ENCODE peak calls at places on chromosomes 1 and 21, in four cellular contexts. B is naive thymus-derived CD8-positive, alpha-beta T cell; K is mammary epithelial cell; O is D341Med. P is an unnamed sample.

GRCh38 chr1:55313903-55314302 is 98.7 kb upstream of the USP24 start:
- DNase-seq in B (no peak), K (no peak), O (peak; percentile 39), P (no peak)

GRCh38 chr1:160664573-160665051 is 17.8 kb upstream of the SLAMF1 start:
- DNase-seq in B (no peak), K (no peak), O (no peak), P (peak; percentile 38)

GRCh38 chr1:36034692-36035091 is 49.2 kb upstream of the TEKT2 start:
- DNase-seq in B (no peak), K (peak; percentile 92), O (no peak), P (no peak)

GRCh38 chr1:22450421-22451021 is 1.1 kb upstream of the ZBTB40 start:
- DNase-seq in B (no peak), K (no peak), O (no peak), P (no peak)

GRCh38 chr1:52423771-52424170 is 19.4 kb downstream of the PRPF38A start:
- DNase-seq in B (peak; percentile 58), K (no peak), O (no peak), P (no peak)

GRCh38 chr21:38956006-38956405 is 150.3 kb downstream of the ETS2 start:
- DNase-seq in B (no peak), K (no peak), O (no peak), P (no peak)

GRCh38 chr1:8495928-8496401 is 178.1 kb downstream of the SLC45A1 start:
- DNase-seq in B (no peak), K (no peak), O (no peak), P (peak; percentile 10)

GRCh38 chr21:38716942-38717341 is 88.8 kb upstream of the ETS2 start:
- DNase-seq in B (no peak), K (peak; percentile 17), O (no peak), P (no peak)

GRCh38 chr1:65009724-65010420 is 43.5 kb upstream of the JAK1 start:
- DNase-seq in B (no peak), K (no peak), O (no peak), P (no peak)

GRCh38 chr1:58720680-58721079 is 20.8 kb upstream of the MYSM1 start:
- DNase-seq in B (no peak), K (peak; percentile 64), O (no peak), P (no peak)

GRCh38 chr21:15625363-15625762 is 104.4 kb upstream of the USP25 start:
- DNase-seq in B (no peak), K (peak; percentile 44), O (no peak), P (no peak)

GRCh38 chr1:16075337-16076002 is 2.0 kb upstream of the FAM131C start:
- DNase-seq in B (no peak), K (no peak), O (no peak), P (no peak)

GRCh38 chr1:147473735-147474049 is 67.6 kb upstream of the BCL9 start:
- DNase-seq in B (no peak), K (no peak), O (no peak), P (no peak)

GRCh38 chr1:202710070-202711025 is at the start of gene SYT2:
- DNase-seq in B (no peak), K (no peak), O (peak; percentile 87), P (no peak)

GRCh38 chr1:41855713-41856112 is 63.0 kb downstream of the HIVEP3 start:
- DNase-seq in B (no peak), K (peak; percentile 40), O (no peak), P (no peak)

GRCh38 chr21:42633858-42634257 is 19.6 kb upstream of the PDE9A start:
- DNase-seq in B (no peak), K (no peak), O (no peak), P (no peak)

GRCh38 chr21:34771512-34772028 is 102.8 kb downstream of the CLIC6 start:
- DNase-seq in B (no peak), K (peak; percentile 86), O (no peak), P (no peak)

GRCh38 chr1:71081697-71082080 is 854 bp upstream of the ZRANB2 start:
- DNase-seq in B (no peak), K (no peak), O (peak; percentile 19), P (no peak)

GRCh38 chr1:39761557-39762260 is 9.4 kb downstream of the OXCT2 start:
- DNase-seq in B (no peak), K (no peak), O (no peak), P (no peak)

GRCh38 chr1:231686384-231686783 is 59.8 kb downstream of the DISC1 start:
- DNase-seq in B (no peak), K (no peak), O (no peak), P (no peak)

GRCh38 chr1:232510367-232511110 is 119.4 kb downstream of the SIPA1L2 start:
- DNase-seq in B (no peak), K (peak; percentile 14), O (no peak), P (no peak)

GRCh38 chr1:45629035-45629434 is 5.2 kb upstream of the CCDC17 start:
- DNase-seq in B (no peak), K (no peak), O (no peak), P (no peak)

GRCh38 chr1:6353948-6354658 is 39.5 kb downstream of the ACOT7 start:
- DNase-seq in B (no peak), K (no peak), O (no peak), P (no peak)

GRCh38 chr1:192159034-192159433 is 772 bp downstream of the RGS18 start:
- DNase-seq in B (no peak), K (no peak), O (no peak), P (no peak)

GRCh38 chr1:165543651-165544452 is at the start of gene LRRC52:
- DNase-seq in B (no peak), K (no peak), O (peak; percentile 88), P (no peak)

GRCh38 chr1:178417858-178418257 is 78.9 kb downstream of the CLEC20A start:
- DNase-seq in B (no peak), K (peak; percentile 88), O (no peak), P (no peak)